ENCODE peak calls at places on chromosomes 1 and 21, in five cellular contexts. G is H1, Z is K562, R is HL-60, M is GM12878. Y is an unnamed sample.

GRCh38 chr1:179021873-179022272 is 3.8 kb upstream of the FAM20B start:
- DNase-seq in M (no peak), G (no peak), R (peak), Z (no peak), Y (peak)

GRCh38 chr21:28867401-28867800 is 125.3 kb downstream of the LTN1 start:
- DNase-seq in G (no peak), Z (no peak), M (no peak), R (no peak), Y (no peak)

GRCh38 chr1:235027862-235028250 is 100.8 kb downstream of the TOMM20 start:
- DNase-seq in R (no peak), M (no peak), Z (no peak), G (no peak), Y (no peak)

GRCh38 chr1:204887846-204888245 is 17.2 kb downstream of the NFASC start:
- DNase-seq in R (no peak), G (no peak), M (no peak), Z (no peak), Y (no peak)

GRCh38 chr21:37000381-37000780 is 6.1 kb upstream of the RIPPLY3 start:
- DNase-seq in G (no peak), R (no peak), Z (no peak), M (no peak), Y (no peak)

GRCh38 chr1:7783178-7783711 is 846 bp upstream of the PER3 start:
- DNase-seq in R (no peak), G (no peak), Z (peak), M (no peak), Y (peak)

GRCh38 chr1:165235777-165236285 is 120.7 kb downstream of the LMX1A start:
- DNase-seq in G (no peak), M (no peak), Z (no peak), R (no peak), Y (no peak)

GRCh38 chr1:41366428-41367101 is 5.3 kb downstream of the FOXO6 start:
- DNase-seq in R (peak), Z (no peak), G (no peak), M (no peak), Y (no peak)

GRCh38 chr1:69246109-69246508 is 321.6 kb upstream of the LRRC7 start:
- DNase-seq in G (no peak), M (no peak), Z (no peak), R (no peak), Y (no peak)

GRCh38 chr1:115572710-115573109 is 69.1 kb upstream of the VANGL1 start:
- DNase-seq in G (no peak), R (no peak), Z (no peak), M (no peak), Y (no peak)

GRCh38 chr1:180505732-180506335 is 3.5 kb upstream of the ACBD6 start:
- DNase-seq in R (no peak), G (no peak), Z (no peak), M (no peak), Y (no peak)

GRCh38 chr1:30907641-30908445 is 715 bp downstream of the SDC3 start:
- DNase-seq in Z (peak), M (no peak), R (no peak), G (no peak), Y (no peak)

GRCh38 chr1:245197911-245198379 is 43.2 kb downstream of the KIF26B start:
- DNase-seq in M (no peak), G (no peak), Z (no peak), R (no peak), Y (no peak)

GRCh38 chr1:109927908-109928307 is 17.3 kb downstream of the CSF1 start:
- DNase-seq in G (no peak), M (no peak), R (no peak), Z (no peak), Y (no peak)

GRCh38 chr1:6209661-6210605 is 4.0 kb downstream of the RNF207 start:
- DNase-seq in M (no peak), R (peak), G (no peak), Z (peak), Y (no peak)

GRCh38 chr1:179094826-179095225 is 13.0 kb downstream of the TOR3A start:
- DNase-seq in M (no peak), Z (no peak), R (no peak), G (no peak), Y (no peak)

GRCh38 chr1:70220015-70220414 is 1.2 kb upstream of the SRSF11 start:
- DNase-seq in R (peak), Z (peak), G (no peak), M (no peak), Y (no peak)

GRCh38 chr1:68046885-68047658 is 3.4 kb downstream of the DIRAS3 start:
- DNase-seq in M (no peak), Z (peak), G (no peak), R (no peak), Y (no peak)

GRCh38 chr1:216600730-216601426 is 122.4 kb downstream of the ESRRG start:
- DNase-seq in Z (no peak), M (no peak), G (peak), R (no peak), Y (peak)

GRCh38 chr1:13832536-13832935 is 132.5 kb downstream of the PRDM2 start:
- DNase-seq in G (no peak), M (no peak), R (no peak), Z (no peak), Y (no peak)

GRCh38 chr1:25581764-25582163 is 34.8 kb upstream of the MAN1C1 start:
- DNase-seq in R (no peak), M (no peak), G (no peak), Z (peak), Y (no peak)

GRCh38 chr21:29130234-29130993 is at the start of gene MAP3K7CL:
- DNase-seq in G (no peak), Z (no peak), M (no peak), R (no peak), Y (no peak)

GRCh38 chr21:29181799-29182470 is 51.5 kb downstream of the MAP3K7CL start:
- DNase-seq in G (no peak), M (no peak), R (no peak), Z (no peak), Y (peak)

GRCh38 chr1:158093376-158093775 is 87.3 kb upstream of the CD1D start:
- DNase-seq in G (no peak), M (no peak), R (no peak), Z (no peak), Y (no peak)

GRCh38 chr1:46188295-46189030 is 9.8 kb downstream of the POMGNT1 start:
- DNase-seq in M (no peak), Z (no peak), R (no peak), G (no peak), Y (no peak)

GRCh38 chr1:108117908-108118902 is 81.9 kb downstream of the SLC25A24 start:
- DNase-seq in G (no peak), M (no peak), Z (peak), R (peak), Y (no peak)

GRCh38 chr1:54883349-54884102 is 3.5 kb downstream of the DHCR24 start:
- DNase-seq in G (no peak), Z (no peak), M (no peak), R (peak), Y (peak)

GRCh38 chr21:44300262-44300959 is 558 bp downstream of the PFKL start:
- DNase-seq in M (no peak), G (no peak), R (peak), Z (peak), Y (peak)

GRCh38 chr1:39866767-39867166 is 16.5 kb downstream of the TRIT1 start:
- DNase-seq in Z (no peak), G (no peak), M (no peak), R (no peak), Y (no peak)

GRCh38 chr1:99177465-99177864 is 86.8 kb upstream of the PLPPR4 start:
- DNase-seq in R (no peak), Z (no peak), M (no peak), G (no peak), Y (no peak)

DNA sequence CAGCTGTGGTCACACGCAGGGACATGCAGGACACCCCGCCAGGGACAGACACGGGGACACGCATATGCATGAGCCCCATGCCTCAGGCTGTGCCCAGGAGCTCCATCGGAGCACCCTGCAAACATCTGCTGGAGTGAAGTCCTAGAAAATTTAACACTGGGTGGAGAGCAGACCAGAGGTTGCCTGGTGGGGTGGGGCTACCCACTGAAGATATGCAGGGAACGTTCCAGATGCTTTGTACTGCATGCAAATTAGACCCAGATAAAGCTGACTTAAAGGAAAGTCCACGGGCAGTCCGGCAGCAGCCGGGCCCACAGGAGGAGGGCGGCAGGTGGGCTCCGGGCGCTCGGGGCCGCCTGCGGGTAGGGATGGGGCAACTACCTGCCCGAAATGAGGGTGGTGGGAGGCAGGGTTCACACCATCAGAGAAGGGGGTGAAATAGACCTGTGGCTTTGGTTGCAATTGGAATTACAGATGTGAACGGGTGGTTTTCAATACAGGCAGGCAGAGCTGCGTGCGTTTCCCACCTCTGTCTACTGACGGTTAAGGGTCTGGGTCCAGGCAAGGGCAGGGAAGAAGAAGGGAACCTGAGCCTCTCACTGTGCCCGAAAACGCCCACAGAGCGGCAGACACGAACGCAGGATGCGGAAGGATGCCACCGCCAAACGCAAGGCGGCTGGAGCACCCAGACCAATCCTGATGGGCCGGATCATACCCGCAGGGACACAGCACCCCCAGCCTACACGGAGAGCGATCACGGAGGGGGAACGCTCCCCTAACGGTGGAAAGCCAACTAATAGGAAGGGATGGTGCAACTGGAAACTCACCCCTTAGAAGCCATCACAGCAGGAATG is 21.0 kb downstream of the CFAP74 start:
- DNase-seq in Z (no peak), M (no peak), R (no peak), G (no peak), Y (no peak)
- TF ChIP-seq GABPA in Z (no peak), M (no peak), R (no peak), G (no peak), Y (no peak)

GRCh38 chr1:221994939-221995338 is 253.1 kb upstream of the DUSP10 start:
- DNase-seq in M (no peak), R (no peak), Z (no peak), G (no peak), Y (no peak)
- TF ChIP-seq GABPA in M (no peak), R (no peak), Z (no peak), G (no peak), Y (no peak)

GRCh38 chr1:156090822-156091188 is 8.5 kb upstream of the MEX3A start:
- DNase-seq in M (no peak), G (no peak), R (peak), Z (peak), Y (peak)
- TF ChIP-seq GABPA in M (no peak), G (no peak), R (no peak), Z (no peak), Y (no peak)

GRCh38 chr1:65195495-65196417 is 47.8 kb downstream of the AK4 start:
- DNase-seq in R (no peak), G (no peak), Z (peak), M (no peak), Y (no peak)
- TF ChIP-seq GABPA in R (no peak), G (no peak), Z (no peak), M (no peak), Y (no peak)

GRCh38 chr21:34722684-34723300 is 54.0 kb downstream of the CLIC6 start:
- DNase-seq in G (no peak), Z (peak), M (no peak), R (no peak), Y (no peak)
- TF ChIP-seq GABPA in G (no peak), Z (no peak), M (no peak), R (no peak), Y (no peak)

DNA sequence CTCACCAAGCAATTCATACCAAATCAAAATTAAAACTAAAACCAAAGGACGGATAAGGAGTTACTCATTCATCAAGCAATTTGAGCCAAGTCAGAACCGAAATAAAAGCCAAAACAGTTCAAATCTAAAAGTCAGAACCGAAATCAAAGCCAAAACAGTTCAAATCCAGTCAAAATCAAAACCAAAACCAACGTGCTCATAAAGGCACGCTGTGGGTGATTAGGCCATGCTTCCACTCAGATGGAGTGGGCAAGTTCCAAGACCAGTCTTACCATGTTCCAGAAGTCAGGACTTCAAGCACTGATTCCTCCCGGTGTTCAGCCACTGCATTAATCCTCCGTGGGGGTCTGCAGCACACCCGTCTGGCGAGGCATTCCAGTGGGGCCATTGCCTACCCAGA is 409.3 kb downstream of the TGFB2 start:
- DNase-seq in M (no peak), R (no peak), Z (no peak), G (no peak), Y (no peak)
- TF ChIP-seq GABPA in M (no peak), R (no peak), Z (no peak), G (no peak), Y (no peak)

DNA sequence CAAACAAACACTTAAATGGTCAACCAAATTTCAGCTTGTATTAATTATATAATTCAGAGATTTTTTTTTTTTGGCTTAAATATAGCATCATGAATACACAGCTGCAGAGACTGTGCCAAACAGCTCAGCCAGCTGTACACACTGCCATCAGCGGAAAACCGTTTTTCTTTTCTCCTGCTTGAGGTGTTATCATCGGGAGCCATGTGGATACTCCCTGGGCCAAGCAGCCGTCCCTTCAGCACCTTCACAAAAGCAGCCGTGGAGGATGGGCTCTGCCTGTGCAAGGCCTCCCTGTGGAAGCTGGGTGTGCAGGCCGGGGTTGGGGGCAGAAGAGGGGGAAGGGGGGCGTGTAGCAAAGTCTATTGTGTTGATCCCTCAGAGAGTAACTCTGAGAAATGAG is 85.0 kb downstream of the NUF2 start:
- DNase-seq in M (no peak), R (no peak), Z (no peak), G (no peak), Y (no peak)
- TF ChIP-seq GABPA in M (no peak), R (no peak), Z (no peak), G (no peak), Y (no peak)

Y was measured in HepG2.